ENCODE peak calls at places on chromosomes 2 and 18, in six cellular contexts. One of them, this sample, is unnamed.

GRCh38 chr2:214328941-214329340 is 81.9 kb upstream of the VWC2L start:
- DNase-seq in natural killer cell: no peak
- DNase-seq in NCI-H460: no peak
- DNase-seq in NCI-H774: no peak
- DNase-seq in mucosa of gallbladder: no peak
- DNase-seq in stimulated activated naive CD8-positive, alpha-beta T cell treated with anti-CD3 and anti-CD28 coated beads, Interleukin-15, Interleukin-2, amounts not matched to agents 100 U/mL and 50 U/mL, for 24 hours: no peak
- DNase-seq in this sample: no peak

GRCh38 chr2:96146881-96147592 is 1.8 kb upstream of the DUSP2 start:
- DNase-seq in stimulated activated naive CD8-positive, alpha-beta T cell treated with anti-CD3 and anti-CD28 coated beads, Interleukin-15, Interleukin-2, amounts not matched to agents 100 U/mL and 50 U/mL, for 24 hours: peak; percentile 29
- DNase-seq in NCI-H460: no peak
- DNase-seq in NCI-H774: no peak
- DNase-seq in natural killer cell: no peak
- DNase-seq in mucosa of gallbladder: no peak
- DNase-seq in this sample: no peak

GRCh38 chr2:108278631-108279030 is 10.1 kb upstream of the SULT1C2 start:
- DNase-seq in stimulated activated naive CD8-positive, alpha-beta T cell treated with anti-CD3 and anti-CD28 coated beads, Interleukin-15, Interleukin-2, amounts not matched to agents 100 U/mL and 50 U/mL, for 24 hours: no peak
- DNase-seq in NCI-H774: no peak
- DNase-seq in natural killer cell: no peak
- DNase-seq in mucosa of gallbladder: no peak
- DNase-seq in NCI-H460: no peak
- DNase-seq in this sample: no peak

GRCh38 chr2:31268344-31268743 is 34.4 kb downstream of the EHD3 start:
- DNase-seq in natural killer cell: no peak
- DNase-seq in NCI-H460: no peak
- DNase-seq in mucosa of gallbladder: no peak
- DNase-seq in NCI-H774: no peak
- DNase-seq in stimulated activated naive CD8-positive, alpha-beta T cell treated with anti-CD3 and anti-CD28 coated beads, Interleukin-15, Interleukin-2, amounts not matched to agents 100 U/mL and 50 U/mL, for 24 hours: no peak
- DNase-seq in this sample: no peak

GRCh38 chr2:240960309-240960962 is 38.0 kb upstream of the SNED1 start:
- DNase-seq in natural killer cell: peak; percentile 5
- DNase-seq in stimulated activated naive CD8-positive, alpha-beta T cell treated with anti-CD3 and anti-CD28 coated beads, Interleukin-15, Interleukin-2, amounts not matched to agents 100 U/mL and 50 U/mL, for 24 hours: no peak
- DNase-seq in mucosa of gallbladder: peak; percentile 28
- DNase-seq in NCI-H774: no peak
- DNase-seq in NCI-H460: no peak
- DNase-seq in this sample: peak; percentile 11

GRCh38 chr2:101540518-101540917 is 65.6 kb upstream of the RFX8 start:
- DNase-seq in natural killer cell: no peak
- DNase-seq in stimulated activated naive CD8-positive, alpha-beta T cell treated with anti-CD3 and anti-CD28 coated beads, Interleukin-15, Interleukin-2, amounts not matched to agents 100 U/mL and 50 U/mL, for 24 hours: no peak
- DNase-seq in mucosa of gallbladder: no peak
- DNase-seq in NCI-H774: no peak
- DNase-seq in NCI-H460: no peak
- DNase-seq in this sample: no peak

GRCh38 chr2:238502956-238503791 is 76.4 kb downstream of the ASB1 start:
- DNase-seq in stimulated activated naive CD8-positive, alpha-beta T cell treated with anti-CD3 and anti-CD28 coated beads, Interleukin-15, Interleukin-2, amounts not matched to agents 100 U/mL and 50 U/mL, for 24 hours: no peak
- DNase-seq in natural killer cell: no peak
- DNase-seq in NCI-H774: no peak
- DNase-seq in NCI-H460: no peak
- DNase-seq in mucosa of gallbladder: no peak
- DNase-seq in this sample: no peak

GRCh38 chr18:21463718-21464117 is 136.8 kb downstream of the ESCO1 start:
- DNase-seq in mucosa of gallbladder: no peak
- DNase-seq in NCI-H774: no peak
- DNase-seq in NCI-H460: no peak
- DNase-seq in stimulated activated naive CD8-positive, alpha-beta T cell treated with anti-CD3 and anti-CD28 coated beads, Interleukin-15, Interleukin-2, amounts not matched to agents 100 U/mL and 50 U/mL, for 24 hours: no peak
- DNase-seq in natural killer cell: no peak
- DNase-seq in this sample: no peak

GRCh38 chr18:51617572-51618260 is 420.2 kb upstream of the MEX3C start:
- DNase-seq in mucosa of gallbladder: no peak
- DNase-seq in stimulated activated naive CD8-positive, alpha-beta T cell treated with anti-CD3 and anti-CD28 coated beads, Interleukin-15, Interleukin-2, amounts not matched to agents 100 U/mL and 50 U/mL, for 24 hours: no peak
- DNase-seq in natural killer cell: no peak
- DNase-seq in NCI-H460: no peak
- DNase-seq in NCI-H774: no peak
- DNase-seq in this sample: no peak

GRCh38 chr18:44579028-44579692 is 101.5 kb upstream of the SETBP1 start:
- DNase-seq in NCI-H774: no peak
- DNase-seq in natural killer cell: no peak
- DNase-seq in NCI-H460: no peak
- DNase-seq in stimulated activated naive CD8-positive, alpha-beta T cell treated with anti-CD3 and anti-CD28 coated beads, Interleukin-15, Interleukin-2, amounts not matched to agents 100 U/mL and 50 U/mL, for 24 hours: no peak
- DNase-seq in mucosa of gallbladder: no peak
- DNase-seq in this sample: peak; percentile 38

GRCh38 chr2:28509361-28509760 is 13.5 kb downstream of the PLB1 start:
- DNase-seq in mucosa of gallbladder: no peak
- DNase-seq in natural killer cell: no peak
- DNase-seq in stimulated activated naive CD8-positive, alpha-beta T cell treated with anti-CD3 and anti-CD28 coated beads, Interleukin-15, Interleukin-2, amounts not matched to agents 100 U/mL and 50 U/mL, for 24 hours: no peak
- DNase-seq in NCI-H774: no peak
- DNase-seq in NCI-H460: no peak
- DNase-seq in this sample: no peak

GRCh38 chr2:197306691-197307030 is 3.9 kb downstream of the ANKRD44 start:
- DNase-seq in NCI-H460: peak; percentile 76
- DNase-seq in mucosa of gallbladder: no peak
- DNase-seq in NCI-H774: no peak
- DNase-seq in natural killer cell: no peak
- DNase-seq in stimulated activated naive CD8-positive, alpha-beta T cell treated with anti-CD3 and anti-CD28 coated beads, Interleukin-15, Interleukin-2, amounts not matched to agents 100 U/mL and 50 U/mL, for 24 hours: peak; percentile 53
- DNase-seq in this sample: no peak

GRCh38 chr2:9782197-9782719 is 61.0 kb upstream of the TAF1B start:
- DNase-seq in stimulated activated naive CD8-positive, alpha-beta T cell treated with anti-CD3 and anti-CD28 coated beads, Interleukin-15, Interleukin-2, amounts not matched to agents 100 U/mL and 50 U/mL, for 24 hours: peak; percentile 64
- DNase-seq in NCI-H460: no peak
- DNase-seq in mucosa of gallbladder: no peak
- DNase-seq in natural killer cell: no peak
- DNase-seq in NCI-H774: no peak
- DNase-seq in this sample: no peak

GRCh38 chr2:148282201-148282600 is 261.3 kb downstream of the MBD5 start:
- DNase-seq in NCI-H460: peak; percentile 6
- DNase-seq in natural killer cell: no peak
- DNase-seq in NCI-H774: no peak
- DNase-seq in stimulated activated naive CD8-positive, alpha-beta T cell treated with anti-CD3 and anti-CD28 coated beads, Interleukin-15, Interleukin-2, amounts not matched to agents 100 U/mL and 50 U/mL, for 24 hours: no peak
- DNase-seq in mucosa of gallbladder: no peak
- DNase-seq in this sample: no peak

GRCh38 chr2:127003028-127003800 is 103.7 kb downstream of the BIN1 start:
- DNase-seq in mucosa of gallbladder: no peak
- DNase-seq in natural killer cell: no peak
- DNase-seq in NCI-H774: no peak
- DNase-seq in stimulated activated naive CD8-positive, alpha-beta T cell treated with anti-CD3 and anti-CD28 coated beads, Interleukin-15, Interleukin-2, amounts not matched to agents 100 U/mL and 50 U/mL, for 24 hours: no peak
- DNase-seq in NCI-H460: no peak
- DNase-seq in this sample: no peak

GRCh38 chr18:475202-475624 is 25.3 kb downstream of the COLEC12 start:
- DNase-seq in stimulated activated naive CD8-positive, alpha-beta T cell treated with anti-CD3 and anti-CD28 coated beads, Interleukin-15, Interleukin-2, amounts not matched to agents 100 U/mL and 50 U/mL, for 24 hours: no peak
- DNase-seq in mucosa of gallbladder: no peak
- DNase-seq in NCI-H460: no peak
- DNase-seq in NCI-H774: no peak
- DNase-seq in natural killer cell: no peak
- DNase-seq in this sample: no peak